ENCODE peak calls at places on chromosomes 11 and 22, in eight cellular contexts. E is HCEC 1CT, W is nucleus accumbens, U is EH, J is ACHN, V is Right ventricle myocardium superior, Q is activated gamma-delta T cell treated with Interleukin-2 at 50 U/mL for 16 hours, D is NAMALWA. N is an unnamed sample.

GRCh38 chr22:29936186-29936585 is 53.2 kb downstream of the MTMR3 start:
- DNase-seq in U (no peak), E (no peak), V (no peak), D (no peak), Q (no peak), J (no peak), W (no peak), N (no peak)

GRCh38 chr22:29207562-29208501 is 2.1 kb downstream of the EMID1 start:
- DNase-seq in D (no peak), J (no peak), E (no peak), W (no peak), V (no peak), U (no peak), Q (no peak), N (no peak)

GRCh38 chr22:26674211-26675190 is 17.1 kb downstream of the MIAT start:
- DNase-seq in U (no peak), V (no peak), J (no peak), D (peak), W (no peak), E (no peak), Q (no peak), N (no peak)

GRCh38 chr11:74680035-74680671 is 51.1 kb downstream of the CHRDL2 start:
- DNase-seq in J (no peak), E (no peak), Q (no peak), V (no peak), W (no peak), U (no peak), D (no peak), N (no peak)

GRCh38 chr11:3639841-3640240 is 2.0 kb downstream of the ART5 start:
- DNase-seq in U (no peak), V (no peak), W (no peak), D (no peak), E (no peak), J (no peak), Q (no peak), N (no peak)

GRCh38 chr11:44626645-44627044 is 61.2 kb downstream of the CD82 start:
- DNase-seq in E (no peak), D (no peak), V (no peak), Q (no peak), W (no peak), J (no peak), U (no peak), N (no peak)

GRCh38 chr22:49968313-49968830 is 7.8 kb downstream of the PIM3 start:
- DNase-seq in J (no peak), D (no peak), W (no peak), U (no peak), Q (peak), V (peak), E (no peak), N (no peak)

GRCh38 chr11:124917115-124917637 is 1.9 kb upstream of the HEPN1 start:
- DNase-seq in E (peak), W (peak), U (no peak), Q (no peak), V (no peak), D (no peak), J (no peak), N (peak)

GRCh38 chr22:37178350-37179125 is 9.5 kb downstream of the C1QTNF6 start:
- DNase-seq in E (no peak), Q (no peak), W (no peak), U (peak), V (peak), D (no peak), J (no peak), N (no peak)

GRCh38 chr11:60570970-60571369 is 55.8 kb downstream of the MS4A13 start:
- DNase-seq in E (no peak), U (no peak), J (no peak), V (no peak), Q (no peak), D (peak), W (no peak), N (no peak)

GRCh38 chr11:19437760-19438159 is 197.0 kb upstream of the E2F8 start:
- DNase-seq in D (no peak), U (peak), W (no peak), V (no peak), E (peak), J (peak), Q (no peak), N (no peak)